ENCODE peak calls at places on chromosomes 4 and X, in nine cellular contexts. Q, V, P, D, O, C, F, E and X are unnamed samples.

GRCh38 chr4:98658287-98659105 is at the start of gene TSPAN5:
- DNase-seq in Q (peak; percentile 80), V (peak; percentile 86), P (peak; percentile 92), D (peak; percentile 73), O (peak; percentile 77), C (peak; percentile 94), F (peak; percentile 70), E (peak; percentile 79), X (peak; percentile 93)

GRCh38 chr4:21656832-21657231 is 291.7 kb downstream of the KCNIP4 start:
- DNase-seq in Q (no peak), V (no peak), P (no peak), D (peak; percentile 38), O (no peak), C (peak; percentile 69), F (no peak), E (no peak), X (no peak)

GRCh38 chr4:22500831-22501714 is 14.8 kb downstream of the ADGRA3 start:
- DNase-seq in Q (no peak), V (no peak), P (no peak), D (peak; percentile 32), O (no peak), C (peak; percentile 85), F (no peak), E (no peak), X (no peak)

GRCh38 chr4:103011378-103012025 is 8.0 kb downstream of the SLC9B1 start:
- DNase-seq in Q (peak; percentile 48), V (no peak), P (no peak), D (no peak), O (no peak), C (peak; percentile 46), F (no peak), E (peak; percentile 62), X (no peak)

GRCh38 chr4:158211288-158211687 is 1.0 kb downstream of the TMEM144 start:
- DNase-seq in Q (no peak), V (no peak), P (no peak), D (peak; percentile 18), O (no peak), C (no peak), F (no peak), E (no peak), X (no peak)

GRCh38 chrX:110135618-110136017 is 132.7 kb downstream of the TMEM164 start:
- DNase-seq in Q (no peak), V (no peak), P (no peak), D (no peak), O (no peak), C (no peak), F (no peak), E (no peak), X (no peak)

GRCh38 chrX:17944833-17945497 is 83.9 kb upstream of the RAI2 start:
- DNase-seq in Q (peak; percentile 21), V (no peak), P (no peak), D (peak; percentile 7), O (no peak), C (peak; percentile 1), F (peak; percentile 4), E (no peak), X (no peak)

GRCh38 chr4:106195435-106195950 is 120.5 kb downstream of the TBCK start:
- DNase-seq in Q (no peak), V (no peak), P (no peak), D (no peak), O (no peak), C (no peak), F (no peak), E (no peak), X (no peak)

GRCh38 chr4:143339497-143339896 is 2.8 kb downstream of the GAB1 start:
- DNase-seq in Q (no peak), V (no peak), P (no peak), D (no peak), O (no peak), C (no peak), F (no peak), E (no peak), X (no peak)

GRCh38 chr4:4667643-4668081 is 125.8 kb upstream of the STX18 start:
- DNase-seq in Q (no peak), V (no peak), P (no peak), D (no peak), O (no peak), C (peak; percentile 36), F (no peak), E (no peak), X (no peak)

GRCh38 chr4:4670869-4671268 is 129.0 kb upstream of the STX18 start:
- DNase-seq in Q (no peak), V (no peak), P (no peak), D (no peak), O (no peak), C (no peak), F (no peak), E (no peak), X (no peak)

GRCh38 chr4:4666693-4667642 is 125.1 kb upstream of the STX18 start:
- DNase-seq in Q (no peak), V (no peak), P (no peak), D (no peak), O (no peak), C (peak; percentile 62), F (no peak), E (no peak), X (no peak)

GRCh38 chr4:4666187-4666586 is 124.3 kb upstream of the STX18 start:
- DNase-seq in Q (no peak), V (no peak), P (no peak), D (no peak), O (no peak), C (no peak), F (no peak), E (no peak), X (no peak)

DNA sequence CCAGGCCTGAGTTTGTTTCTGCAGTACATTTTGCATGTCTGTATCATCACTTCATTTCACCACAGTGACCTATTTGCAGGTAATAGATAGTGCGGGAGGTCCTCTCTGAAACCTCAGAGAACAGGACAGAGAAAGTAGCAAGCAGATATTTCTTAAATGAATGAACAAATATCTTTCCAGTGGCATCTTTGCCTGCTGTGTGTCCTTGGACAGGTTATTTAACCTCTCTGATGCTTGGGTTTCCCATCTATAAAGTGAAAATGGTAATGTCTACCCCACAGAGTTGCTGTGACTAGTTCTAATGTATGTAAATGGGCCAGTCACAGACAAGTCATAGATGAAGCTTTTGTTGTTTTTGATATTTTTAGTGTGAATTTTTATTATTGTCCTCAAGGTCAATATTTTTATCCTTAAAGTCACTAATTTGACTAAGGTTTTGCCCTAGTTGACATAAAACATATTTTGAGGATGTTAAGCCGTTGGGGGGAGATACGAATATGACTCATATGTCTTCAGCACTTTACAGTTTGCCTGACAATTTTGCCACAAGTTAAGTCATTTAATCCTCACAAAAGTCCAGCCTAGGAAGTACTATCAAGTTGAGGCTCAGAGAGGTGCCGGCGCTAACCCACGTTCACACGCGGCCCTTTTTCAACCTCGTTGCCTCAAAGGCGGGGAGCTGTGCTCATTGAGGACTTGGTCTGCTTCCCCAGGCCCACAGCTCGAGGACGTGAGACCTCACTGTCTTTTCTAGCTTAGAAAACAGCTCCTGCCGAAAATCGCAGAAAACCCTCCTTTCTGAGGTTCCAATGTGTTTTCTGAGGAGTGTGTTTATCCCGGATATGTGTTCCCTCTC is 126.7 kb upstream of the STX18 start:
- DNase-seq in Q (no peak), V (no peak), P (no peak), D (no peak), O (no peak), C (no peak), F (no peak), E (no peak), X (no peak)
- H3K4me3 ChIP-seq in Q (no peak overlapping the region), V (no peak overlapping the region), P (no peak overlapping the region), D (no peak overlapping the region), O (no peak overlapping the region), C (no peak overlapping the region), F (no peak overlapping the region), E (no peak overlapping the region), X (no peak overlapping the region)

GRCh38 chrX:2485789-2486345 is 14.9 kb downstream of the DHRSX start:
- DNase-seq in Q (no peak), V (no peak), P (no peak), D (no peak), O (no peak), C (peak; percentile 3), F (no peak), E (no peak), X (no peak)

GRCh38 chrX:2486476-2487133 is 14.2 kb downstream of the DHRSX start:
- DNase-seq in Q (no peak), V (no peak), P (no peak), D (no peak), O (no peak), C (no peak), F (no peak), E (no peak), X (no peak)

GRCh38 chrX:2484721-2485459 is 15.9 kb downstream of the DHRSX start:
- DNase-seq in Q (peak; percentile 53), V (peak; percentile 2), P (no peak), D (no peak), O (no peak), C (peak; percentile 76), F (no peak), E (no peak), X (no peak)

GRCh38 chrX:2484232-2484631 is 16.5 kb downstream of the DHRSX start:
- DNase-seq in Q (no peak), V (peak; percentile 7), P (no peak), D (no peak), O (no peak), C (peak; percentile 47), F (no peak), E (no peak), X (no peak)

GRCh38 chrX:2485460-2485753 is 15.4 kb downstream of the DHRSX start:
- DNase-seq in Q (no peak), V (no peak), P (no peak), D (no peak), O (no peak), C (no peak), F (no peak), E (no peak), X (no peak)
- H3K27ac ChIP-seq in Q (peak overlapping the region; percentile 86), V (no peak overlapping the region), P (peak overlapping the region; percentile 62), D (no peak overlapping the region), O (peak overlapping the region; percentile 49), C (peak overlapping the region; percentile 84), F (peak overlapping the region; percentile 61), E (no peak overlapping the region), X (peak overlapping the region; percentile 18)

GRCh38 chr4:56755901-56756300 is 65.6 kb downstream of the SPINK2 start:
- DNase-seq in Q (no peak), V (no peak), P (no peak), D (no peak), O (no peak), C (peak; percentile 58), F (no peak), E (no peak), X (no peak)
- H3K4me1 ChIP-seq in Q (peaks cover 6% of the 10 kb centered on the region), V (no peaks in the 10 kb centered on the region), P (peaks cover 26% of the 10 kb centered on the region), D (peaks cover 14% of the 10 kb centered on the region), O (peaks cover 16% of the 10 kb centered on the region), C (peaks cover 25% of the 10 kb centered on the region), F (peaks cover 4% of the 10 kb centered on the region), E (peaks cover 18% of the 10 kb centered on the region), X (no peaks in the 10 kb centered on the region)

DNA sequence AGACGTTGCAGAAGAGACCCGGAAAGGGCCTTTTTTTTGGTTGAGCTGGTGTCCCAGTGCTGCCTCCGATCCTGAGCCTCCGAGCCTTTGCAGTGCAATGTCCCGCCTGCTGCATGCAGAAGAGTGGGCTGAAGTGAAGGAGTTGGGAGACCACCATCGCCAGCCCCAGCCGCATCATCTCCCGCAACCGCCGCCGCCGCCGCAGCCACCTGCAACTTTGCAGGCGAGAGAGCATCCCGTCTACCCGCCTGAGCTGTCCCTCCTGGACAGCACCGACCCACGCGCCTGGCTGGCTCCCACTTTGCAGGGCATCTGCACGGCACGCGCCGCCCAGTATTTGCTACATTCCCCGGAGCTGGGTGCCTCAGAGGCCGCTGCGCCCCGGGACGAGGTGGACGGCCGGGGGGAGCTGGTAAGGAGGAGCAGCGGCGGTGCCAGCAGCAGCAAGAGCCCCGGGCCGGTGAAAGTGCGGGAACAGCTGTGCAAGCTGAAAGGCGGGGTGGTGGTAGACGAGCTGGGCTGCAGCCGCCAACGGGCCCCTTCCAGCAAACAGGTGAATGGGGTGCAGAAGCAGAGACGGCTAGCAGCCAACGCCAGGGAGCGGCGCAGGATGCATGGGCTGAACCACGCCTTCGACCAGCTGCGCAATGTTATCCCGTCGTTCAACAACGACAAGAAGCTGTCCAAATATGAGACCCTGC is 427 bp downstream of the ATOH1 start:
- DNase-seq in Q (no peak), V (no peak), P (peak; percentile 80), D (no peak), O (no peak), C (peak; percentile 24), F (no peak), E (no peak), X (no peak)
- H3K4me3 ChIP-seq in Q (peak overlapping the region; percentile 19), V (no peak overlapping the region), P (peak overlapping the region; percentile 19), D (peak overlapping the region; percentile 51), O (peak overlapping the region; percentile 10), C (peak overlapping the region; percentile 35), F (no peak overlapping the region), E (peak overlapping the region; percentile 36), X (peak overlapping the region; percentile 11)